ENCODE peak calls at places on chromosomes 13 and 19, in six cellular contexts. E is astrocyte, O is fibroblast of lung, Z is BJ, N is left lung, P is heart right ventricle. X is an unnamed sample.
A peak's percentile ranks its signal among the peaks of the same experiment; 100 is the strongest.

GRCh38 chr19:14113762-14114414 is 3.7 kb downstream of the PRKACA start:
- DNase-seq in O (no peak), E (no peak), P (peak; percentile 54), Z (no peak), N (no peak), X (peak; percentile 29)

GRCh38 chr19:27971071-27971470 is 1241.9 kb downstream of the UQCRFS1 start:
- DNase-seq in E (peak; percentile 87), O (no peak), P (no peak), N (no peak), Z (no peak), X (peak; percentile 20)

GRCh38 chr13:95100525-95101121 is 200.6 kb downstream of the ABCC4 start:
- DNase-seq in Z (peak; percentile 59), N (no peak), E (peak; percentile 73), O (peak; percentile 47), P (no peak), X (no peak)

GRCh38 chr13:67013709-67014108 is 216.4 kb downstream of the PCDH9 start:
- DNase-seq in O (no peak), N (no peak), Z (no peak), P (no peak), E (no peak), X (no peak)

GRCh38 chr19:50702158-50702869 is 17.3 kb downstream of the SHANK1 start:
- DNase-seq in P (no peak), O (no peak), E (no peak), Z (no peak), N (no peak), X (no peak)

GRCh38 chr13:82571653-82572052 is 1310.6 kb downstream of the SLITRK1 start:
- DNase-seq in N (no peak), O (no peak), E (no peak), Z (no peak), P (no peak), X (no peak)

GRCh38 chr19:42606660-42607351 is 12.1 kb upstream of the CEACAM8 start:
- DNase-seq in P (peak; percentile 40), N (peak; percentile 63), Z (no peak), O (peak; percentile 5), E (no peak), X (peak; percentile 85)

GRCh38 chr13:107518780-107519179 is 696.6 kb downstream of the LIG4 start:
- DNase-seq in O (peak; percentile 3), N (no peak), P (no peak), E (no peak), Z (no peak), X (no peak)

GRCh38 chr19:33080761-33081681 is at the start of gene GPATCH1:
- DNase-seq in Z (peak; percentile 22), N (peak; percentile 89), E (peak; percentile 75), P (peak; percentile 90), O (peak; percentile 78), X (peak; percentile 96)

GRCh38 chr19:48724796-48725753 is 5.5 kb upstream of the MAMSTR start:
- DNase-seq in O (peak; percentile 93), E (peak; percentile 71), P (no peak), Z (peak; percentile 26), N (no peak), X (peak; percentile 78)

GRCh38 chr13:107942030-107942617 is 273.2 kb downstream of the LIG4 start:
- DNase-seq in Z (no peak), N (no peak), O (no peak), P (no peak), E (no peak), X (no peak)

GRCh38 chr13:79128158-79128557 is 277.9 kb downstream of the RBM26 start:
- DNase-seq in P (no peak), O (peak; percentile 77), Z (no peak), E (peak; percentile 68), N (no peak), X (peak; percentile 13)

DNA sequence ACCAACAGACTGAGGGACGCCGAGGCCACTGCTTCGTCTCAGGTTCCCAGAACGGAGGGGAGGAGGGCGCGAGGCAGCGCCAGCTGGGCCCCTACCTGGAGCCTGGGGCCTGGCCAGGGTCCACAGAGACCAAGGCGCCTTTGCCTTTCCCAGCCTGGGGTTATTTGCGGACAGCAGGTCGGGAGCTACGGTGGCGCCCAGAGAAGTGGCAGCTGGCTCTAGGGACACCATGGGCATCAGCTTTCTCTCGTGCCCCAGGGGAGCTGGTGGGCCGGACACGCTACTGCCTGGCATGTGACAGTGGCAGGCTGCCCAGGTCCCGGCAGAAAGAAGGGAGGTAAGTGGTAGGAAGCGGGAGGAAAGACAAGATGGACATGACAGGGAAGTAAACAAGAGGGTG is 19.0 kb downstream of the AKT2 start:
- DNase-seq in O (no peak), P (peak; percentile 76), E (no peak), Z (no peak), N (no peak), X (no peak)
- H3K4me3 ChIP-seq in O (no peak overlapping the region), P (no peak overlapping the region), E (no peak overlapping the region), Z (no peak overlapping the region), N (no peak overlapping the region), X (no peak overlapping the region)

GRCh38 chr19:5086725-5087439 is 118.0 kb downstream of the KDM4B start:
- DNase-seq in Z (no peak), P (no peak), E (no peak), O (no peak), N (no peak), X (no peak)
- H3K27me3 ChIP-seq in Z (no peaks in the 10 kb centered on the region), P (no peaks in the 10 kb centered on the region), E (no peaks in the 10 kb centered on the region), O (no peaks in the 10 kb centered on the region), N (no peaks in the 10 kb centered on the region), X (no peaks in the 10 kb centered on the region)

GRCh38 chr19:1315470-1316166 is 29.9 kb downstream of the EFNA2 start:
- DNase-seq in O (peak; percentile 40), E (peak; percentile 16), Z (no peak), P (peak; percentile 59), N (peak; percentile 51), X (peak; percentile 62)
- H3K4me3 ChIP-seq in O (peak overlapping the region; percentile 30), E (no peak overlapping the region), Z (peak overlapping the region; percentile 14), P (no peak overlapping the region), N (no peak overlapping the region), X (no peak overlapping the region)

GRCh38 chr13:111558700-111559088 is 238.3 kb downstream of the TEX29 start:
- DNase-seq in Z (no peak), E (no peak), P (no peak), O (no peak), N (no peak), X (no peak)
- H3K27me3 ChIP-seq in Z (no peaks in the 10 kb centered on the region), E (no peaks in the 10 kb centered on the region), P (peaks cover 34% of the 10 kb centered on the region), O (no peaks in the 10 kb centered on the region), N (peaks cover 44% of the 10 kb centered on the region), X (no peaks in the 10 kb centered on the region)

DNA sequence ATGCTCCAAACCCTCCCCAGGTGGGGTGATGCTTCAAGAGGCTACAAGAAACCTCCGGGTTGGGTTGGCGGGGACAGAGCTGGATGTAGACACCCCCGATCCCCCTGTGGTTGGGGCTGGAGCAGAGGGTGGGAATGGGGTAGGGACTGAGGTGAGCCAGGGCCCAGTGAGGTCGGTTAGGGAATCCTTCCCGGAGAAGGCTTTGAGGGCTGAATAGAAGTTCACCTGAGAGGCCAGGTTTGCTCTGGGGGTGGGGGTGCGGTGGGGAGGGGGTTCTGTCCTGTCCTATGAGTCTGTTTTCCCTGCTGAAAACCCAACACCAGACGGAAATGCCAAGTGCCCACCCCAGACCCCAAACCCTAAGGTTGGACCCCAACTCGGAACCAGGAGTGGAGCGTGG is 69.1 kb downstream of the CELF5 start:
- DNase-seq in Z (no peak), E (no peak), O (no peak), N (no peak), P (no peak), X (no peak)
- H3K4me3 ChIP-seq in Z (no peak overlapping the region), E (no peak overlapping the region), O (no peak overlapping the region), N (no peak overlapping the region), P (no peak overlapping the region), X (no peak overlapping the region)

GRCh38 chr13:30290812-30291436 is 16.4 kb downstream of the KATNAL1 start:
- DNase-seq in Z (no peak), P (no peak), N (no peak), O (peak; percentile 32), E (no peak), X (no peak)
- H3K27me3 ChIP-seq in Z (no peaks in the 10 kb centered on the region), P (no peaks in the 10 kb centered on the region), N (no peaks in the 10 kb centered on the region), O (no peaks in the 10 kb centered on the region), E (no peaks in the 10 kb centered on the region), X (no peaks in the 10 kb centered on the region)

GRCh38 chr19:46625731-46626130 is 842 bp upstream of the PTGIR start:
- DNase-seq in P (peak; percentile 42), E (no peak), O (no peak), Z (no peak), N (no peak), X (no peak)

GRCh38 chr19:46623915-46624502 is 880 bp downstream of the PTGIR start:
- DNase-seq in E (no peak), N (no peak), O (no peak), P (no peak), Z (no peak), X (no peak)

GRCh38 chr19:46622118-46622446 is 2.8 kb downstream of the PTGIR start:
- DNase-seq in O (no peak), N (no peak), Z (no peak), P (no peak), E (no peak), X (no peak)

GRCh38 chr19:46626441-46626840 is 1.6 kb upstream of the PTGIR start:
- DNase-seq in P (no peak), Z (no peak), N (no peak), E (no peak), O (no peak), X (no peak)

GRCh38 chr19:46624958-46625661 is at the start of gene PTGIR:
- DNase-seq in P (peak; percentile 78), E (peak; percentile 47), O (peak; percentile 78), N (peak; percentile 72), Z (no peak), X (peak; percentile 25)
- H3K4me3 ChIP-seq in P (peak within 1 kb of the TSS; percentile 32), E (no peak within 1 kb of the TSS), O (peak within 1 kb of the TSS; percentile 56), N (peak within 1 kb of the TSS; percentile 37), Z (peak within 1 kb of the TSS; percentile 52), X (no peak within 1 kb of the TSS)

DNA sequence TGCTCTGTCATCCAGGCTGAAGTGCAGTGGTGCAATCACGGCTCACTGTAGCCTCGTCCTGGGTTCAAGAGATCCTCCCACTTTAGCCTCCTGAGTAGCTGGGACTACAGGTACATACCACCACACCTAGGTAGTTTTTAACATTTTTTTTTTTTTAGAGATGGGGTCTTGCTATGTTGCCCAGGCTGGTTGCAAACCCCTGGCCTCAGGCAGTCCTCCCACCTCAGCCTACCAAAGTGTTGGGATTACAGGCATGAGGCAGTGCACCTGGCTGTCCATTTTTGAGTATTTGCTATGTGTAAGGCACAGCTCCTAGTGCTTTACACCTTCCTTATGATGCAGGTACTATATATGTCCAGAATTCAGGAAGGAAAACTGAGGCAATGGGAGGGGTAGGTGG is 138.8 kb upstream of the ZNF536 start:
- DNase-seq in Z (no peak), N (no peak), P (no peak), O (no peak), E (no peak), X (no peak)
- H3K27me3 ChIP-seq in Z (peaks cover 4% of the 10 kb centered on the region), N (peaks cover 91% of the 10 kb centered on the region), P (peaks cover 4% of the 10 kb centered on the region), O (no peaks in the 10 kb centered on the region), E (peaks cover 16% of the 10 kb centered on the region), X (peaks cover 31% of the 10 kb centered on the region)

GRCh38 chr13:100394005-100394695 is 194.4 kb downstream of the GGACT start:
- DNase-seq in Z (peak; percentile 83), E (peak; percentile 86), N (no peak), O (peak; percentile 88), P (no peak), X (peak; percentile 37)
- H3K4me3 ChIP-seq in Z (peak overlapping the region; percentile 14), E (peak overlapping the region; percentile 37), N (no peak overlapping the region), O (peak overlapping the region; percentile 39), P (no peak overlapping the region), X (peak overlapping the region; percentile 3)

X was measured in MG63.